ENCODE peak calls at places on chromosomes 16 and 17, in nine cellular contexts. One of them, this sample, is unnamed.

GRCh38 chr17:63151981-63152523 is 186.0 kb downstream of the TANC2 start:
- DNase-seq in stomach: no peak
- DNase-seq in transverse colon: no peak
- DNase-seq in HCT116: no peak
- DNase-seq in breast epithelium: no peak
- DNase-seq in endothelial cell of umbilical vein: no peak
- DNase-seq in GM23338: no peak
- DNase-seq in K562: no peak
- DNase-seq in GM12878: no peak
- DNase-seq in this sample: no peak

GRCh38 chr16:68372806-68373205 is 62.0 kb downstream of the PRMT7 start:
- DNase-seq in stomach: no peak
- DNase-seq in transverse colon: no peak
- DNase-seq in HCT116: no peak
- DNase-seq in breast epithelium: no peak
- DNase-seq in endothelial cell of umbilical vein: no peak
- DNase-seq in GM23338: no peak
- DNase-seq in K562: no peak
- DNase-seq in GM12878: no peak
- DNase-seq in this sample: no peak

GRCh38 chr17:8518346-8518745 is 82.7 kb downstream of the NDEL1 start:
- DNase-seq in stomach: no peak
- DNase-seq in transverse colon: no peak
- DNase-seq in HCT116: no peak
- DNase-seq in breast epithelium: no peak
- DNase-seq in endothelial cell of umbilical vein: no peak
- DNase-seq in GM23338: no peak
- DNase-seq in K562: no peak
- DNase-seq in GM12878: no peak
- DNase-seq in this sample: no peak

GRCh38 chr16:85995591-85996461 is 96.9 kb downstream of the IRF8 start:
- DNase-seq in stomach: peak
- DNase-seq in transverse colon: no peak
- DNase-seq in HCT116: no peak
- DNase-seq in breast epithelium: no peak
- DNase-seq in endothelial cell of umbilical vein: no peak
- DNase-seq in GM23338: no peak
- DNase-seq in K562: no peak
- DNase-seq in GM12878: peak
- DNase-seq in this sample: no peak

GRCh38 chr17:49779730-49780220 is 8.7 kb upstream of the KAT7 start:
- DNase-seq in stomach: no peak
- DNase-seq in transverse colon: peak
- DNase-seq in HCT116: peak
- DNase-seq in breast epithelium: no peak
- DNase-seq in endothelial cell of umbilical vein: peak
- DNase-seq in GM23338: peak
- DNase-seq in K562: peak
- DNase-seq in GM12878: no peak
- DNase-seq in this sample: no peak

GRCh38 chr17:52035336-52035915 is 123.1 kb downstream of the CA10 start:
- DNase-seq in stomach: no peak
- DNase-seq in transverse colon: no peak
- DNase-seq in HCT116: no peak
- DNase-seq in breast epithelium: no peak
- DNase-seq in endothelial cell of umbilical vein: no peak
- DNase-seq in GM23338: no peak
- DNase-seq in K562: no peak
- DNase-seq in GM12878: no peak
- DNase-seq in this sample: no peak

GRCh38 chr16:645852-646678 is 3.1 kb upstream of the WDR90 start:
- DNase-seq in stomach: peak
- DNase-seq in transverse colon: peak
- DNase-seq in HCT116: no peak
- DNase-seq in breast epithelium: no peak
- DNase-seq in endothelial cell of umbilical vein: no peak
- DNase-seq in GM23338: peak
- DNase-seq in K562: no peak
- DNase-seq in GM12878: no peak
- DNase-seq in this sample: no peak

GRCh38 chr17:3032258-3033247 is 30.9 kb downstream of the OR1D5 start:
- DNase-seq in stomach: no peak
- DNase-seq in transverse colon: no peak
- DNase-seq in HCT116: no peak
- DNase-seq in breast epithelium: no peak
- DNase-seq in endothelial cell of umbilical vein: no peak
- DNase-seq in GM23338: no peak
- DNase-seq in K562: no peak
- DNase-seq in GM12878: no peak
- DNase-seq in this sample: no peak

GRCh38 chr17:21271767-21272166 is 12.7 kb upstream of the MAP2K3 start:
- DNase-seq in stomach: no peak
- DNase-seq in transverse colon: no peak
- DNase-seq in HCT116: no peak
- DNase-seq in breast epithelium: no peak
- DNase-seq in endothelial cell of umbilical vein: no peak
- DNase-seq in GM23338: no peak
- DNase-seq in K562: no peak
- DNase-seq in GM12878: no peak
- DNase-seq in this sample: no peak

GRCh38 chr17:80063815-80064585 is 27.6 kb downstream of the CCDC40 start:
- DNase-seq in stomach: peak
- DNase-seq in transverse colon: peak
- DNase-seq in HCT116: peak
- DNase-seq in breast epithelium: peak
- DNase-seq in endothelial cell of umbilical vein: no peak
- DNase-seq in GM23338: no peak
- DNase-seq in K562: peak
- DNase-seq in GM12878: no peak
- DNase-seq in this sample: no peak

GRCh38 chr16:7321661-7322060 is 11.0 kb upstream of the RBFOX1 start:
- DNase-seq in stomach: no peak
- DNase-seq in transverse colon: no peak
- DNase-seq in HCT116: no peak
- DNase-seq in breast epithelium: no peak
- DNase-seq in endothelial cell of umbilical vein: no peak
- DNase-seq in GM23338: no peak
- DNase-seq in K562: no peak
- DNase-seq in GM12878: no peak
- DNase-seq in this sample: no peak

GRCh38 chr17:38742431-38743308 is 5.5 kb downstream of the PCGF2 start:
- DNase-seq in stomach: no peak
- DNase-seq in transverse colon: peak
- DNase-seq in HCT116: no peak
- DNase-seq in breast epithelium: no peak
- DNase-seq in endothelial cell of umbilical vein: peak
- DNase-seq in GM23338: no peak
- DNase-seq in K562: no peak
- DNase-seq in GM12878: no peak
- DNase-seq in this sample: no peak

GRCh38 chr16:66357523-66357928 is 9.0 kb upstream of the CDH5 start:
- DNase-seq in stomach: peak
- DNase-seq in transverse colon: peak
- DNase-seq in HCT116: peak
- DNase-seq in breast epithelium: no peak
- DNase-seq in endothelial cell of umbilical vein: peak
- DNase-seq in GM23338: peak
- DNase-seq in K562: peak
- DNase-seq in GM12878: no peak
- DNase-seq in this sample: no peak

DNA sequence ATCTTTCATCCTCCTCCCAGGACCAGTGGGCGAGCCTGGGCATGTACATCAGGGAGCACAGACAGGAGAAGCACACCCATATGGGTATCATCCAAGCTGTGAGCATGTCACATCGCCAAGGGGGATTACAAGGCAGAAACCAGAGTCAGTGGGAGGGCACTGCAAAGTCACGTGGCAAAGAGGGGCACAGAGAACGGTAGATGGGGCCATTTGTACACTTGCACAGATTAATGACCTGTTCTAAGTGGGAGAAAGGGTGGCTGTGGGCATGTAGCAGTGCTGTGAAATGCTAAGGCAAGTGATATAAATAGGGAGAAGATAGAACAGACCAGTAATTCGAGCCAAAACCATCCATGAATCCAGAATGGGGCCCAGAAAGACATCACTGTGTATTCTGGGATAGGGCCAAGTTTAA is 265.0 kb downstream of the CPPED1 start:
- DNase-seq in stomach: no peak
- DNase-seq in transverse colon: no peak
- DNase-seq in HCT116: no peak
- DNase-seq in breast epithelium: no peak
- DNase-seq in endothelial cell of umbilical vein: no peak
- DNase-seq in GM23338: no peak
- DNase-seq in K562: no peak
- DNase-seq in GM12878: no peak
- DNase-seq in this sample: no peak
- TF ChIP-seq POLR2AphosphoS5 in stomach: no peak
- TF ChIP-seq POLR2AphosphoS5 in transverse colon: no peak
- TF ChIP-seq POLR2AphosphoS5 in HCT116: no peak
- TF ChIP-seq POLR2AphosphoS5 in breast epithelium: no peak
- TF ChIP-seq POLR2AphosphoS5 in endothelial cell of umbilical vein: no peak
- TF ChIP-seq POLR2AphosphoS5 in GM23338: no peak
- TF ChIP-seq POLR2AphosphoS5 in K562: no peak
- TF ChIP-seq POLR2AphosphoS5 in GM12878: no peak
- TF ChIP-seq POLR2AphosphoS5 in this sample: no peak

GRCh38 chr16:77223184-77223583 is 24.0 kb downstream of the SYCE1L start:
- DNase-seq in stomach: no peak
- DNase-seq in transverse colon: no peak
- DNase-seq in HCT116: no peak
- DNase-seq in breast epithelium: no peak
- DNase-seq in endothelial cell of umbilical vein: no peak
- DNase-seq in GM23338: peak
- DNase-seq in K562: peak
- DNase-seq in GM12878: no peak
- DNase-seq in this sample: no peak
- TF ChIP-seq CTCF in stomach: no peak
- TF ChIP-seq CTCF in transverse colon: no peak
- TF ChIP-seq CTCF in HCT116: peak
- TF ChIP-seq CTCF in breast epithelium: no peak
- TF ChIP-seq CTCF in endothelial cell of umbilical vein: peak
- TF ChIP-seq CTCF in GM23338: peak
- TF ChIP-seq CTCF in K562: peak
- TF ChIP-seq CTCF in GM12878: peak
- TF ChIP-seq CTCF in this sample: no peak

GRCh38 chr17:4520881-4521600 is 22.4 kb downstream of the SPNS2 start:
- DNase-seq in stomach: peak
- DNase-seq in transverse colon: peak
- DNase-seq in HCT116: no peak
- DNase-seq in breast epithelium: no peak
- DNase-seq in endothelial cell of umbilical vein: peak
- DNase-seq in GM23338: no peak
- DNase-seq in K562: no peak
- DNase-seq in GM12878: no peak
- DNase-seq in this sample: no peak
- H3K27ac ChIP-seq in stomach: peak
- H3K27ac ChIP-seq in transverse colon: peak
- H3K27ac ChIP-seq in HCT116: no peak
- H3K27ac ChIP-seq in breast epithelium: peak
- H3K27ac ChIP-seq in endothelial cell of umbilical vein: no peak
- H3K27ac ChIP-seq in GM23338: no peak
- H3K27ac ChIP-seq in K562: no peak
- H3K27ac ChIP-seq in GM12878: no peak
- H3K27ac ChIP-seq in this sample: peak

GRCh38 chr17:74569392-74570003 is 2.2 kb upstream of the CD300H start:
- DNase-seq in stomach: peak
- DNase-seq in transverse colon: peak
- DNase-seq in HCT116: peak
- DNase-seq in breast epithelium: no peak
- DNase-seq in endothelial cell of umbilical vein: no peak
- DNase-seq in GM23338: peak
- DNase-seq in K562: no peak
- DNase-seq in GM12878: no peak
- DNase-seq in this sample: no peak
- TF ChIP-seq POLR2AphosphoS5 in stomach: peak
- TF ChIP-seq POLR2AphosphoS5 in transverse colon: no peak
- TF ChIP-seq POLR2AphosphoS5 in HCT116: peak
- TF ChIP-seq POLR2AphosphoS5 in breast epithelium: no peak
- TF ChIP-seq POLR2AphosphoS5 in endothelial cell of umbilical vein: no peak
- TF ChIP-seq POLR2AphosphoS5 in GM23338: no peak
- TF ChIP-seq POLR2AphosphoS5 in K562: no peak
- TF ChIP-seq POLR2AphosphoS5 in GM12878: no peak
- TF ChIP-seq POLR2AphosphoS5 in this sample: no peak

GRCh38 chr17:66302761-66303626 is 581 bp downstream of the PRKCA start:
- DNase-seq in stomach: peak
- DNase-seq in transverse colon: peak
- DNase-seq in HCT116: no peak
- DNase-seq in breast epithelium: peak
- DNase-seq in endothelial cell of umbilical vein: peak
- DNase-seq in GM23338: peak
- DNase-seq in K562: peak
- DNase-seq in GM12878: no peak
- DNase-seq in this sample: no peak
- TF ChIP-seq CTCF in stomach: no peak
- TF ChIP-seq CTCF in transverse colon: no peak
- TF ChIP-seq CTCF in HCT116: no peak
- TF ChIP-seq CTCF in breast epithelium: no peak
- TF ChIP-seq CTCF in endothelial cell of umbilical vein: no peak
- TF ChIP-seq CTCF in GM23338: no peak
- TF ChIP-seq CTCF in K562: no peak
- TF ChIP-seq CTCF in GM12878: no peak
- TF ChIP-seq CTCF in this sample: no peak

DNA sequence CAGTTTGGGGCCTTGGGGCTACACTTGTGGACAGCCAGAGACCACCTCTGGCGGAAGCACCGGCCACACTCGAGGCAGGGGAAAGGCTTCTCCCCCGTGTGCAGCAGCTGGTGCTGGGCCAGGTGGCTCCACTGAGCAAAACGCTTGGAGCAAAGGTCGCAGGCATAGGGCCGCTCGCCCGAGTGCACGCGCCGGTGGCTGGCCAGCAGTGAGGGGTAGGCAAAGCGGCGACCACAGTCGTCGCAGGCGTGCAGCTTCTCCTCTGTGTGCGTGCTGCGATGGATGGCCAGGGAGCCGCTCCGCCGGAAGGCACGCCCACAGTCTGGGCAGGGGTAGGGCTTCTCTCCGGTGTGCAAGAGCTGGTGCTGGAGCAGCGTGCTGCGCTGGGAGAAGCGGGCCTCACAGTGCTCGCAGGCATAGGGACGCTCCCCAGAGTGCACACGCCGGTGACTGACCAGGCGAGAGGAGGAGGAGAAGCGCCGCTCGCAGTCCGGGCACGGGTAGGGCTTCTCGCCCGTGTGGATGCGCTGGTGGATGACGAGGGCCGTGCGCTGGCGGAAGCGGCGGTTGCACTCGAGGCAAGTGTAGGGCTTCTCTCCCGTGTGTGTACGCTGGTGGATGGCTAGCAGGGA is 5.8 kb downstream of the ZNF689 start:
- DNase-seq in stomach: no peak
- DNase-seq in transverse colon: no peak
- DNase-seq in HCT116: no peak
- DNase-seq in breast epithelium: no peak
- DNase-seq in endothelial cell of umbilical vein: no peak
- DNase-seq in GM23338: peak
- DNase-seq in K562: no peak
- DNase-seq in GM12878: no peak
- DNase-seq in this sample: no peak
- H3K27ac ChIP-seq in stomach: no peak
- H3K27ac ChIP-seq in transverse colon: no peak
- H3K27ac ChIP-seq in HCT116: no peak
- H3K27ac ChIP-seq in breast epithelium: no peak
- H3K27ac ChIP-seq in endothelial cell of umbilical vein: no peak
- H3K27ac ChIP-seq in GM23338: no peak
- H3K27ac ChIP-seq in K562: no peak
- H3K27ac ChIP-seq in GM12878: no peak
- H3K27ac ChIP-seq in this sample: no peak

This sample was measured in esophagus muscularis mucosa.